ENCODE peak calls at places on chromosomes 5 and 9, in four cellular contexts. Z, W, E and D are unnamed samples.

GRCh38 chr9:82020341-82020740 is 31.8 kb downstream of the SPATA31D1 start:
- DNase-seq in W (no peak), Z (no peak), E (no peak), D (no peak)

GRCh38 chr5:139639619-139640431 is 8.3 kb upstream of the CXXC5 start:
- DNase-seq in Z (no peak), E (peak), W (no peak), D (peak)

GRCh38 chr5:133890308-133890707 is 78.1 kb downstream of the C5orf15 start:
- DNase-seq in Z (no peak), E (no peak), W (no peak), D (no peak)

GRCh38 chr9:2725126-2725525 is 7.8 kb downstream of the KCNV2 start:
- DNase-seq in E (peak), W (no peak), Z (no peak), D (no peak)

GRCh38 chr9:105842023-105842644 is 147.8 kb downstream of the TMEM38B start:
- DNase-seq in Z (peak), E (peak), W (peak), D (peak)

GRCh38 chr5:106699198-106699597 is 971.5 kb downstream of the EFNA5 start:
- DNase-seq in E (no peak), Z (no peak), W (no peak), D (no peak)

GRCh38 chr5:84830265-84830664 is 445.6 kb upstream of the EDIL3 start:
- DNase-seq in Z (no peak), E (no peak), W (no peak), D (no peak)

GRCh38 chr9:130343445-130343918 is 77.9 kb downstream of the HMCN2 start:
- DNase-seq in Z (no peak), W (peak), E (no peak), D (peak)

GRCh38 chr5:81428866-81429265 is 34.9 kb upstream of the ACOT12 start:
- DNase-seq in W (no peak), E (no peak), Z (peak), D (no peak)

GRCh38 chr5:53319306-53319705 is 161.1 kb upstream of the FST start:
- DNase-seq in E (no peak), W (no peak), Z (no peak), D (no peak)

GRCh38 chr5:60487885-60488425 is 212.0 kb downstream of the DEPDC1B start:
- DNase-seq in W (no peak), E (no peak), Z (no peak), D (no peak)

GRCh38 chr9:127033784-127034183 is 88.7 kb downstream of the ANGPTL2 start:
- DNase-seq in Z (no peak), W (no peak), E (no peak), D (no peak)

GRCh38 chr9:7320139-7320538 is 479.4 kb downstream of the DMAC1 start:
- DNase-seq in W (no peak), Z (peak), E (peak), D (no peak)

GRCh38 chr9:101468116-101468515 is 32.5 kb upstream of the ALDOB start:
- DNase-seq in Z (no peak), W (no peak), E (no peak), D (no peak)

GRCh38 chr9:79975471-79976316 is 403.9 kb downstream of the TLE4 start:
- DNase-seq in E (no peak), Z (no peak), W (no peak), D (no peak)

GRCh38 chr5:93078082-93079038 is 502.7 kb downstream of the NR2F1-AS1 start:
- DNase-seq in E (peak), W (no peak), Z (peak), D (peak)

GRCh38 chr9:31597977-31598376 is 786.5 kb upstream of the ACO1 start:
- DNase-seq in W (no peak), Z (no peak), E (peak), D (no peak)

GRCh38 chr5:77076961-77077820 is 9.9 kb downstream of the ZBED3 start:
- DNase-seq in E (no peak), W (peak), Z (peak), D (peak)